ENCODE peak calls at places on chromosome 12, in nine cellular contexts. One of them, this sample, is unnamed.

GRCh38 chr12:80268924-80269749 is 169.8 kb downstream of the OTOGL start:
- DNase-seq in A549: peak; percentile 7
- DNase-seq in esophagus squamous epithelium: no peak
- DNase-seq in heart left ventricle: no peak
- DNase-seq in AG09309: peak; percentile 45
- DNase-seq in GM23338: no peak
- DNase-seq in right lobe of liver: no peak
- DNase-seq in AG10803: peak; percentile 75
- DNase-seq in mammary epithelial cell: peak; percentile 88
- DNase-seq in this sample: peak; percentile 58

GRCh38 chr12:38744056-38744455 is 161.3 kb downstream of the CPNE8 start:
- DNase-seq in A549: no peak
- DNase-seq in esophagus squamous epithelium: no peak
- DNase-seq in heart left ventricle: no peak
- DNase-seq in AG09309: peak; percentile 11
- DNase-seq in GM23338: no peak
- DNase-seq in right lobe of liver: no peak
- DNase-seq in AG10803: peak; percentile 74
- DNase-seq in mammary epithelial cell: no peak
- DNase-seq in this sample: peak; percentile 64

GRCh38 chr12:81617915-81618314 is 141.2 kb downstream of the PPFIA2 start:
- DNase-seq in A549: no peak
- DNase-seq in esophagus squamous epithelium: no peak
- DNase-seq in heart left ventricle: no peak
- DNase-seq in AG09309: no peak
- DNase-seq in GM23338: no peak
- DNase-seq in right lobe of liver: no peak
- DNase-seq in AG10803: no peak
- DNase-seq in mammary epithelial cell: no peak
- DNase-seq in this sample: no peak

GRCh38 chr12:10310926-10311705 is 3.4 kb downstream of the KLRD1 start:
- DNase-seq in A549: no peak
- DNase-seq in esophagus squamous epithelium: no peak
- DNase-seq in heart left ventricle: no peak
- DNase-seq in AG09309: no peak
- DNase-seq in GM23338: no peak
- DNase-seq in right lobe of liver: no peak
- DNase-seq in AG10803: no peak
- DNase-seq in mammary epithelial cell: peak; percentile 49
- DNase-seq in this sample: peak; percentile 53

GRCh38 chr12:31234955-31235867 is 90.7 kb downstream of the SINHCAF start:
- DNase-seq in A549: peak; percentile 49
- DNase-seq in esophagus squamous epithelium: no peak
- DNase-seq in heart left ventricle: no peak
- DNase-seq in AG09309: no peak
- DNase-seq in GM23338: peak; percentile 74
- DNase-seq in right lobe of liver: no peak
- DNase-seq in AG10803: peak; percentile 35
- DNase-seq in mammary epithelial cell: peak; percentile 20
- DNase-seq in this sample: peak; percentile 51

GRCh38 chr12:6554168-6554989 is 1.5 kb downstream of the IFFO1 start:
- DNase-seq in A549: peak; percentile 83
- DNase-seq in esophagus squamous epithelium: no peak
- DNase-seq in heart left ventricle: peak; percentile 86
- DNase-seq in AG09309: no peak
- DNase-seq in GM23338: peak; percentile 97
- DNase-seq in right lobe of liver: peak; percentile 73
- DNase-seq in AG10803: peak; percentile 64
- DNase-seq in mammary epithelial cell: no peak
- DNase-seq in this sample: peak; percentile 80

GRCh38 chr12:5516371-5516770 is 84.5 kb downstream of the NTF3 start:
- DNase-seq in A549: no peak
- DNase-seq in esophagus squamous epithelium: no peak
- DNase-seq in heart left ventricle: no peak
- DNase-seq in AG09309: no peak
- DNase-seq in GM23338: no peak
- DNase-seq in right lobe of liver: no peak
- DNase-seq in AG10803: no peak
- DNase-seq in mammary epithelial cell: no peak
- DNase-seq in this sample: no peak

GRCh38 chr12:124686885-124687694 is 119.7 kb upstream of the NCOR2 start:
- DNase-seq in A549: no peak
- DNase-seq in esophagus squamous epithelium: no peak
- DNase-seq in heart left ventricle: no peak
- DNase-seq in AG09309: no peak
- DNase-seq in GM23338: no peak
- DNase-seq in right lobe of liver: no peak
- DNase-seq in AG10803: no peak
- DNase-seq in mammary epithelial cell: peak; percentile 24
- DNase-seq in this sample: no peak

GRCh38 chr12:124174949-124175348 is 119.9 kb upstream of the RFLNA start:
- DNase-seq in A549: no peak
- DNase-seq in esophagus squamous epithelium: no peak
- DNase-seq in heart left ventricle: no peak
- DNase-seq in AG09309: no peak
- DNase-seq in GM23338: no peak
- DNase-seq in right lobe of liver: no peak
- DNase-seq in AG10803: peak; percentile 71
- DNase-seq in mammary epithelial cell: no peak
- DNase-seq in this sample: no peak

GRCh38 chr12:124653169-124653931 is 85.9 kb upstream of the NCOR2 start:
- DNase-seq in A549: no peak
- DNase-seq in esophagus squamous epithelium: no peak
- DNase-seq in heart left ventricle: no peak
- DNase-seq in AG09309: no peak
- DNase-seq in GM23338: no peak
- DNase-seq in right lobe of liver: no peak
- DNase-seq in AG10803: peak; percentile 20
- DNase-seq in mammary epithelial cell: no peak
- DNase-seq in this sample: no peak

GRCh38 chr12:102406033-102406584 is 74.3 kb downstream of the IGF1 start:
- DNase-seq in A549: no peak
- DNase-seq in esophagus squamous epithelium: no peak
- DNase-seq in heart left ventricle: no peak
- DNase-seq in AG09309: no peak
- DNase-seq in GM23338: no peak
- DNase-seq in right lobe of liver: peak; percentile 59
- DNase-seq in AG10803: peak; percentile 37
- DNase-seq in mammary epithelial cell: peak; percentile 66
- DNase-seq in this sample: peak; percentile 22

GRCh38 chr12:15472036-15472435 is 149.7 kb downstream of the PTPRO start:
- DNase-seq in A549: no peak
- DNase-seq in esophagus squamous epithelium: no peak
- DNase-seq in heart left ventricle: no peak
- DNase-seq in AG09309: no peak
- DNase-seq in GM23338: no peak
- DNase-seq in right lobe of liver: no peak
- DNase-seq in AG10803: no peak
- DNase-seq in mammary epithelial cell: peak; percentile 80
- DNase-seq in this sample: no peak

GRCh38 chr12:15474766-15475165 is 152.5 kb downstream of the PTPRO start:
- DNase-seq in A549: no peak
- DNase-seq in esophagus squamous epithelium: no peak
- DNase-seq in heart left ventricle: no peak
- DNase-seq in AG09309: no peak
- DNase-seq in GM23338: no peak
- DNase-seq in right lobe of liver: no peak
- DNase-seq in AG10803: no peak
- DNase-seq in mammary epithelial cell: no peak
- DNase-seq in this sample: no peak

DNA sequence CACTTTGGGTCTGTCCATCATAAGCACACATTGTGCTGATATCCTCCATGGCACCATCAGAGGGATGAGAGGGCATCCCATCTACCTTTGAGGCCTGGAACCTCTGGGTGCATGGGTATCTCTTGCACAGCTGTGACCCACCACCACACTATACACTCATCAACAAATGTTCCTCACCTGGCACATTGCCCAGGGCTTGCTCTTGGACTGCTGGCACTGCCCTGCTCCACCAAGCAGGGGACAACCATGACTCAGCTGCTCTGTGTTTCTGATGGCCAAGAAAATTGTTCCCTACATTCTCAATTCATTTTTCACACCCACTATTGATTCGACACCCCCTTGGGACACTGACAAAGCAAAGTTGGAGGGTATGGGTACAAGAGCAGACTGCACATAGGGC is 155.5 kb downstream of the PTPRO start:
- DNase-seq in A549: no peak
- DNase-seq in esophagus squamous epithelium: no peak
- DNase-seq in heart left ventricle: no peak
- DNase-seq in AG09309: no peak
- DNase-seq in GM23338: no peak
- DNase-seq in right lobe of liver: no peak
- DNase-seq in AG10803: no peak
- DNase-seq in mammary epithelial cell: no peak
- DNase-seq in this sample: no peak
- H3K4me3 ChIP-seq in A549: no peak overlapping the region
- H3K4me3 ChIP-seq in esophagus squamous epithelium: no peak overlapping the region
- H3K4me3 ChIP-seq in heart left ventricle: no peak overlapping the region
- H3K4me3 ChIP-seq in AG09309: no peak overlapping the region
- H3K4me3 ChIP-seq in GM23338: no peak overlapping the region
- H3K4me3 ChIP-seq in right lobe of liver: no peak overlapping the region
- H3K4me3 ChIP-seq in AG10803: no peak overlapping the region
- H3K4me3 ChIP-seq in mammary epithelial cell: no peak overlapping the region
- H3K4me3 ChIP-seq in this sample: no peak overlapping the region

DNA sequence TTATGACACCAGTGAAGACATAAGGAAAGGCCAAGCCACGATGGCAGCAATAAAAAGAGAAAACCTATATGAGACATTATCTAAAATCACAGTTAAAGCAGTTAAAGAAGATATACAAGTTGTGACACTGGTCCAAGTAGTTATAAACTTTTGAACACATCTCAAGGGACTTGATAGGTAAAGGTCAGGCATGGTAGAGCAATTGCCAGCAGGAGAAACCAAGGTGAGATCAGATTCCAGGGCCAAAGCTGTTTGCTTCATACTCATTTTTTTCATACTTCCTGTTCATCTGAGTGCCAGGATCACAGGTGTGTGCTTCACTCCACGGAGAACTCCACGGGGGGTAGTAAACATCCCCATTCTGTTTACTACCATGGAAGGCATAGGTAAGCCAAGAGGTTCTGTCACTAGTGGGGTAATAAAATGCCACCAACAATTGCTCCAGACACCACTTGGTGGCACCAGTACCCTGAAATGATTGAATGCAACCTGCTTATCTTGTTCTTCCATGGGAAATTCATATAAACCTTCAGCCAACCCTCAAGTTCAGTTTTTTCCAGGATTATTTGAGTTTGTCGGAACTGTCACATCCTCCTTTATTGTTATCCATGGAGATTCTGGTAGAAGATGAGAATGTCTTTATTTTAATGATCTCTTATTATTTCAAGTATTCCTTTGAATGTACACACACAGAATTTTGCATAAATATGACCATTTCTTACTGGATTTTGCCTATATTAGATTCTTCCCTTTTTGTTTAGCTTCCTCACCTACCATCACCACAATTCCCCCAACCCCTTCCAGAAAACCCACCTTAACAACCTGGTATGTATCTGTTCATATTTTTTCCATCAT is 59.2 kb upstream of the TSPAN8 start:
- DNase-seq in A549: peak; percentile 5
- DNase-seq in esophagus squamous epithelium: no peak
- DNase-seq in heart left ventricle: no peak
- DNase-seq in AG09309: peak; percentile 0
- DNase-seq in GM23338: peak; percentile 31
- DNase-seq in right lobe of liver: no peak
- DNase-seq in AG10803: peak; percentile 15
- DNase-seq in mammary epithelial cell: peak; percentile 42
- DNase-seq in this sample: peak; percentile 46
- TF ChIP-seq CTCF in A549: peak; percentile 35
- TF ChIP-seq CTCF in esophagus squamous epithelium: peak; percentile 59
- TF ChIP-seq CTCF in heart left ventricle: peak; percentile 9
- TF ChIP-seq CTCF in AG09309: peak; percentile 26
- TF ChIP-seq CTCF in GM23338: peak; percentile 58
- TF ChIP-seq CTCF in right lobe of liver: peak; percentile 54
- TF ChIP-seq CTCF in AG10803: peak; percentile 40
- TF ChIP-seq CTCF in mammary epithelial cell: peak; percentile 40
- TF ChIP-seq CTCF in this sample: peak; percentile 40

DNA sequence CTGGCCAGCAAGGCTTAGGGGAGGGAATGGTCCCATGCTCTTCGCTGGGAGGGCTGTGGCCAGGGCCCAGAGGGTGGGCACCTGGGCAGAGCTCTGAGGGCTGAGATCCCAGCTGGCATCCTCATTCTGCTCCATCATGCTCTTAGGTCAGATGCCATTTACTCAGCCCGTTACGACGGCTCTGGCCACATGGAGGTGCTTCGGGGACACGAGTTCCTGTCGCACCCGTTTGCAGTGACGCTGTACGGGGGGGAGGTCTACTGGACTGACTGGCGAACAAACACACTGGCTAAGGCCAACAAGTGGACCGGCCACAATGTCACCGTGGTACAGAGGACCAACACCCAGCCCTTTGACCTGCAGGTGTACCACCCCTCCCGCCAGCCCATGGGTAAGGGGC is 30.8 kb upstream of the LRP1-AS start:
- DNase-seq in A549: no peak
- DNase-seq in esophagus squamous epithelium: no peak
- DNase-seq in heart left ventricle: no peak
- DNase-seq in AG09309: no peak
- DNase-seq in GM23338: no peak
- DNase-seq in right lobe of liver: no peak
- DNase-seq in AG10803: no peak
- DNase-seq in mammary epithelial cell: no peak
- DNase-seq in this sample: no peak
- H3K4me3 ChIP-seq in A549: no peak overlapping the region
- H3K4me3 ChIP-seq in esophagus squamous epithelium: no peak overlapping the region
- H3K4me3 ChIP-seq in heart left ventricle: no peak overlapping the region
- H3K4me3 ChIP-seq in AG09309: no peak overlapping the region
- H3K4me3 ChIP-seq in GM23338: no peak overlapping the region
- H3K4me3 ChIP-seq in right lobe of liver: no peak overlapping the region
- H3K4me3 ChIP-seq in AG10803: no peak overlapping the region
- H3K4me3 ChIP-seq in mammary epithelial cell: no peak overlapping the region
- H3K4me3 ChIP-seq in this sample: no peak overlapping the region

GRCh38 chr12:96402061-96402460 is 1.8 kb upstream of the CDK17 start:
- DNase-seq in A549: no peak
- DNase-seq in esophagus squamous epithelium: no peak
- DNase-seq in heart left ventricle: no peak
- DNase-seq in AG09309: no peak
- DNase-seq in GM23338: peak; percentile 77
- DNase-seq in right lobe of liver: no peak
- DNase-seq in AG10803: no peak
- DNase-seq in mammary epithelial cell: no peak
- DNase-seq in this sample: no peak
- TF ChIP-seq CTCF in A549: no peak
- TF ChIP-seq CTCF in esophagus squamous epithelium: no peak
- TF ChIP-seq CTCF in heart left ventricle: no peak
- TF ChIP-seq CTCF in AG09309: no peak
- TF ChIP-seq CTCF in GM23338: no peak
- TF ChIP-seq CTCF in right lobe of liver: no peak
- TF ChIP-seq CTCF in AG10803: no peak
- TF ChIP-seq CTCF in mammary epithelial cell: no peak
- TF ChIP-seq CTCF in this sample: no peak